ENCODE peak calls at places on chromosome 17, in five cellular contexts. Q is psoas muscle, L is neural crest cell, Z is AG10803, A is kidney epithelial cell. E is an unnamed sample.

GRCh38 chr17:8629371-8630226 is 926 bp downstream of the MYH10 start:
- DNase-seq in Q (peak), L (peak), Z (peak), A (no peak), E (no peak)

GRCh38 chr17:53227101-53227500 is 595.6 kb upstream of the KIF2B start:
- DNase-seq in Q (no peak), L (no peak), Z (no peak), A (no peak), E (no peak)

GRCh38 chr17:35578929-35579448 is 618 bp upstream of the PEX12 start:
- DNase-seq in Q (no peak), L (no peak), Z (no peak), A (no peak), E (no peak)

GRCh38 chr17:7219812-7220592 is at the start of the genes ACADVL and DLG4:
- DNase-seq in Q (peak), L (peak), Z (peak), A (no peak), E (peak)

GRCh38 chr17:6161456-6161855 is 91.3 kb downstream of the WSCD1 start:
- DNase-seq in Q (no peak), L (no peak), Z (no peak), A (no peak), E (no peak)

GRCh38 chr17:71828182-71828596 is 292.6 kb upstream of the SOX9 start:
- DNase-seq in Q (no peak), L (peak), Z (peak), A (no peak), E (no peak)

GRCh38 chr17:49910094-49910857 is 58.7 kb upstream of the DLX4 start:
- DNase-seq in Q (no peak), L (no peak), Z (no peak), A (no peak), E (no peak)

GRCh38 chr17:59371426-59372099 is 40.1 kb downstream of the YPEL2 start:
- DNase-seq in Q (peak), L (no peak), Z (peak), A (no peak), E (no peak)

GRCh38 chr17:29789186-29790170 is 140.6 kb downstream of the SSH2 start:
- DNase-seq in Q (no peak), L (no peak), Z (peak), A (no peak), E (no peak)

GRCh38 chr17:69734656-69735055 is 320.2 kb downstream of the MAP2K6 start:
- DNase-seq in Q (no peak), L (no peak), Z (peak), A (no peak), E (no peak)

GRCh38 chr17:76382803-76383644 is 1.4 kb upstream of the SPHK1 start:
- DNase-seq in Q (peak), L (peak), Z (peak), A (no peak), E (no peak)

GRCh38 chr17:42680331-42680808 is 1.3 kb downstream of the CCR10 start:
- DNase-seq in Q (no peak), L (no peak), Z (peak), A (no peak), E (no peak)

GRCh38 chr17:1234455-1234854 is 35.8 kb upstream of the BHLHA9 start:
- DNase-seq in Q (no peak), L (no peak), Z (no peak), A (no peak), E (no peak)

GRCh38 chr17:73283250-73283649 is 21.6 kb upstream of the CPSF4L start:
- DNase-seq in Q (no peak), L (no peak), Z (no peak), A (no peak), E (no peak)

GRCh38 chr17:48593840-48594411 is 347 bp upstream of the HOXB5 start:
- DNase-seq in Q (peak), L (peak), Z (peak), A (no peak), E (peak)

GRCh38 chr17:17497065-17497844 is 1.1 kb upstream of the RASD1 start:
- DNase-seq in Q (peak), L (no peak), Z (no peak), A (no peak), E (no peak)

GRCh38 chr17:40326014-40326831 is 17.2 kb downstream of the RARA start:
- DNase-seq in Q (peak), L (no peak), Z (no peak), A (no peak), E (peak)

GRCh38 chr17:75773808-75774470 is 8.9 kb upstream of the GALK1 start:
- DNase-seq in Q (no peak), L (no peak), Z (no peak), A (no peak), E (no peak)

GRCh38 chr17:12047977-12048376 is 27.3 kb downstream of the MAP2K4 start:
- DNase-seq in Q (no peak), L (no peak), Z (no peak), A (no peak), E (no peak)

GRCh38 chr17:6254036-6254435 is 180.9 kb downstream of the AIPL1 start:
- DNase-seq in Q (no peak), L (no peak), Z (no peak), A (no peak), E (no peak)

GRCh38 chr17:5631958-5632357 is 47.6 kb upstream of the NLRP1 start:
- DNase-seq in Q (no peak), L (no peak), Z (no peak), A (no peak), E (no peak)

GRCh38 chr17:47915667-47916242 is 19.7 kb downstream of the SP2 start:
- DNase-seq in Q (peak), L (no peak), Z (no peak), A (no peak), E (no peak)

GRCh38 chr17:49914096-49914490 is 54.9 kb upstream of the DLX4 start:
- DNase-seq in Q (no peak), L (no peak), Z (no peak), A (no peak), E (no peak)

GRCh38 chr17:20022701-20023100 is 13.5 kb downstream of the SPECC1 start:
- DNase-seq in Q (no peak), L (no peak), Z (no peak), A (no peak), E (no peak)

GRCh38 chr17:48037036-48037881 is at the start of gene COPZ2:
- DNase-seq in Q (peak), L (peak), Z (peak), A (no peak), E (peak)

DNA sequence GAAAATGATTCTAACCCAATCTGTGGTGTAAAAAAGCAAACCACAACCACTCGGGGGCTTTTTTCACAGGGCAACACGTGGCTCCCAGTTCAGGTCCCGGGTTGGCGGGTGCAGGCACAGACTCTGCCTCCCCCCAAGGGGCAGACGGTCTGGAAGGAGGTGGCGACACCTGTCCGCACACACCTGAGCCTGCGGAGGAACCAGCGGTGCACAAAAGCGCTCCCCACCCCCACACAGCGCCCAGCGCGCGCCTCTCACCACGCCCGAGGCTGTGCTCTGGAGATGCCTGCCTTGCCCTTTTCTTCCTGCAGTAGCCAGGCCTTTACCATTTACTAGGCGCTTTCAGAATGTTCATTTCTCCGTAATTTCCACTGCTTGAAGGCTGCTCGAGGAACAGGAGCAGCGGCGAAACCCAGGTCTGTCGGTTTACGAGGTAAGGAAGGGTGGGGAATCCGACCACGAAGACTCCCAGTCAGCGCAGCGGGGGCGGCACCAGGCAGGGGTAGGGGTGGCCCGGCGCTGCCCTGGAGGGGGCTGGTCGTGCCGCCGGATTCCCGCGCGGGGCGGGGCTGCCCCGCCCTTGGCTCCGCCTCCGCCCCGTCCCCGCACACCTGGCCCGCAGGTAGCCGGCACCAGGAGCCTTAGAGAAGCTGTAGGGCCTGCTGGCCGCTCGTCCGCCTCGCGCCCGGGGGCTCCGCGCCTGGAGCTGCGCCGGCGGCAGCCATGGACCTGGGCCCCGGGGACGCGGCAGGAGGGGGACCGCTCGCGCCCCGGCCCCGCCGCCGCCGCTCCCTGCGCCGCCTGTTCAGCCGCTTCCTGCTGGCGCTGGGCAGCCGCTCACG is at the start of gene USP43:
- DNase-seq in Q (peak), L (peak), Z (peak), A (no peak), E (peak)
- TF ChIP-seq CTCF in Q (no peak), L (peak), Z (no peak), A (no peak), E (no peak)

GRCh38 chr17:31371511-31372097 is 19.9 kb upstream of the RAB11FIP4 start:
- DNase-seq in Q (no peak), L (no peak), Z (peak), A (no peak), E (no peak)

GRCh38 chr17:31369266-31369665 is 22.2 kb upstream of the RAB11FIP4 start:
- DNase-seq in Q (no peak), L (no peak), Z (peak), A (no peak), E (no peak)

GRCh38 chr17:31374083-31374447 is 17.4 kb upstream of the RAB11FIP4 start:
- DNase-seq in Q (no peak), L (no peak), Z (no peak), A (no peak), E (no peak)

GRCh38 chr17:31374503-31374902 is 17.0 kb upstream of the RAB11FIP4 start:
- DNase-seq in Q (no peak), L (no peak), Z (no peak), A (no peak), E (no peak)

DNA sequence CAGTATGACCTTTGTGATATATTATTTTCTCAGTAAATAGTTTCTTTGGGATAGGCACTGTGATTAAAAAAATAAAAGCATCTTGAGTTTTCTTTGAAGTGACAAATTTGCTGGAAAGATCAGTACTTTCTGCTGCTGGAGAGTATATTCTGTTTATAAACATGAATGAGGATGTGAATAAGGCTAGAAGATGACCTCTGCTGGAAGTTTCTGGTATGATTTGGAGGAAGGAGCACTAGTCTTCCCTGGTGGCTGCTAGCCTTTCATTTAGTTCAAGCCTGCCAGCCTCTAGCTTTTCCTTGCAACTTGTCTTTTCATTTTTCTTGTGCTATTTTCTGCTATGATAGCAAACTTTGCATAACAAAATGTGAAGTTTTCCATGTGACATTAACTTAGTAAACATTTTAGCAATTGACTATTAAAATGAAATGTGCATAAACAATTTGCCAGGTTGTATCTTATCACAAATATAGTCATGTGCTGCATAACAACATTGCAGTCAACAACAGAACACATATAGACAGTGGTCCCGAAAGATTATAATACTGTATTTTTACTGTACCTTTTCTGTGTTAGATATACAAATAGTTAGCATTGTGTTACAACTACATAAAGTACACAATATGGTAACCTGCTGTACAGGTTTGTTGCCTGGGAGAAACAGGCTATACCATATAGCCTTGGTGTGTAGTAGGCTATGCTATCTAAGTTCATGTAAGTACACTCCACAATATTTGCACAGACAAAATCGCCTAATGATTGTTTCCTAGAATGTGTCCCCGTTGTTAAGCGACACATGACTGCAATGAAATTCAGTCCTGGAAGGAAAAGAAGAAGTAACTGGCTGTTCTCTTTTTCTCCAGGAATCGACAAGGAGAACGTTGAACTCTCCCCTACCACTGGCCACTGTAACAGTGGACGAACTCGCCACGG is 18.1 kb upstream of the RAB11FIP4 start:
- DNase-seq in Q (no peak), L (no peak), Z (peak), A (no peak), E (no peak)
- TF ChIP-seq CTCF in Q (peak), L (peak), Z (peak), A (peak), E (peak)

DNA sequence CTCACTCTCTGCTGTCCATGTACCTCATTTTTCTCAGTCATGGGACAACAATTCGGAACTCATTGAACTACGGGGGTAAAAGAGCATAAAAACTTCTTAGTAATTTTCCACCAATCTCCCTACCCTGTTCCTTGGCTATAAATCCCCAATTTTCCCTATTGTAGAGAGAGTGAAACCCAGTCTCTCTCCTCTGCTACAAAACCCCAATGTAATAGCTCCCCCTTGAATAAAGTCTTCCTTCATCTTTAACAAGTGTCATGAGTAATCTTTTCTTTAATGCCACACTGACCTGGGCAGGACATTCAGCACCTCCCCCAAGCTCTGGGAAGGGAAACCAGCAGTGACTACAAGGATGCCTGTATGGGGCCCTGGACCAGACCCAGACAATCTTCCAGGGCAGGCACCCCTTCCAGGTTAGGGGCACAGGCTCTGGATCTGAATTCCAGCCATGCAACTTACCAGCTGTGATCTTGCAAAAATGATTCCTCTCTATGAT is 10.2 kb upstream of the EIF1 start:
- DNase-seq in Q (no peak), L (no peak), Z (no peak), A (no peak), E (no peak)
- TF ChIP-seq CTCF in Q (no peak), L (no peak), Z (no peak), A (no peak), E (no peak)

GRCh38 chr17:15264542-15264941 is 584 bp downstream of the PMP22 start:
- DNase-seq in Q (peak), L (no peak), Z (no peak), A (no peak), E (no peak)

GRCh38 chr17:15263680-15264079 is 1.4 kb downstream of the PMP22 start:
- DNase-seq in Q (no peak), L (no peak), Z (no peak), A (no peak), E (no peak)

GRCh38 chr17:15262291-15263205 is 2.6 kb downstream of the PMP22 start:
- DNase-seq in Q (peak), L (peak), Z (peak), A (no peak), E (no peak)

GRCh38 chr17:15261818-15262290 is 3.3 kb downstream of the PMP22 start:
- DNase-seq in Q (no peak), L (no peak), Z (peak), A (no peak), E (no peak)

DNA sequence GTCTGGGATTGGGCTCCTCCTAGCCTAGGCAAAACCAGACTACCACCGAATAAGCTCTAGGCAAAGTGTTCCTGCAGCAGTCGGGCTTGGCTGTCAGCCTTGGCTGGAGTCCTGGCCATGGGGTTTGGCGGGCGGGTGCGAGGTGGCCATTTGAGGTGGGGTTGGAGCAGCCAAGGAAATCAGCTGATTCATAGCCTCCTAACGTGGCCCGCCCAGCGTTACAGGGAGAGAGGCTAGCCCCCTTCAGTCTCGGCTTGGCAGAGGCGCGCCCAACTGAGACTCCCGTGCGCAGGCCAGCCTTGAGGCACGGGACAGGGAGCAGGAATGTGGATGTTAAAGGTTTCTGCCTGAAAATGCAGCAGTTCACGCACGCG is 1.9 kb downstream of the PMP22 start:
- DNase-seq in Q (peak), L (no peak), Z (peak), A (no peak), E (no peak)
- TF ChIP-seq CTCF in Q (no peak), L (no peak), Z (no peak), A (no peak), E (no peak)

GRCh38 chr17:45791935-45792334 is 7.8 kb downstream of the CRHR1 start:
- DNase-seq in Q (no peak), L (no peak), Z (no peak), A (no peak), E (no peak)

GRCh38 chr17:45793999-45794540 is 9.9 kb downstream of the CRHR1 start:
- DNase-seq in Q (no peak), L (no peak), Z (no peak), A (no peak), E (no peak)

GRCh38 chr17:45792437-45792836 is 8.3 kb downstream of the CRHR1 start:
- DNase-seq in Q (no peak), L (no peak), Z (no peak), A (no peak), E (no peak)

GRCh38 chr17:45792995-45793755 is 9.1 kb downstream of the CRHR1 start:
- DNase-seq in Q (no peak), L (no peak), Z (no peak), A (no peak), E (no peak)

GRCh38 chr17:45794840-45795239 is 10.7 kb downstream of the CRHR1 start:
- DNase-seq in Q (no peak), L (no peak), Z (no peak), A (no peak), E (no peak)
- TF ChIP-seq CTCF in Q (peak), L (no peak), Z (no peak), A (no peak), E (no peak)

DNA sequence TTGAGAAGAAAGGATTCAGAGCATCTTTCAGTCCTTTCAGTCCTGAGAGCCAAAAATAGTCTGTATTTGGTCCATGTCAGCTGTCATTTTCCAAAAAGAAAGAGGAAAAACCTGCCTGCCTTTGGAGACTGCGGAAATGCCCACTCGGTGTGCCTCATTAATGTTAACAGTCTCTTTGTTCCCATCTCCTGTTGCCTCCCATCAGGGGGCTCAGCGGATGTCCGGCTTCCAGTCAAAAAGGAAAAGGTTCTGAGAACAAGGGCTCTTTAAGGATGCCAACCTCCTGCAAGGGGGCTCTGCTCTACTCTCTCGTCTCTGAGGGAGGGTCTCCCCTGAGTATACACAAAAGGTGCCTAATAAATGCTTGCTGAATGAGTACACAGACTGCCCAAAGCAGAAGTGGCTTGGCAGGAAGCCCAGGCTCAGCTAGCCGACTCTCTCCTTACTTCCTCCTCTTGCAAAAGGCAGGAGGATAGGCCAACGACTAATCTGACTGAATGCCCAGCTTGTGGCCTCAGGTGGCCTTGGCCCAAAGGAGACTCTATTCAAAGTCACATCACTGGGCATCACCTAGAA is 17.3 kb downstream of the TRAF4 start:
- DNase-seq in Q (peak), L (no peak), Z (peak), A (no peak), E (no peak)
- TF ChIP-seq CTCF in Q (no peak), L (no peak), Z (no peak), A (no peak), E (no peak)

E was measured in natural killer cell.